ENCODE peak calls at places on chromosomes 16 and 17, in six cellular contexts. F, G, Q, Z, P and W are unnamed samples.

GRCh38 chr17:68431661-68432071 is 25.6 kb downstream of the WIPI1 start:
- DNase-seq in F (peak; percentile 52), G (no peak), Q (no peak), Z (no peak), P (peak; percentile 57), W (no peak)

GRCh38 chr17:75418523-75419050 is 13.1 kb upstream of the GRB2 start:
- DNase-seq in F (no peak), G (no peak), Q (no peak), Z (no peak), P (no peak), W (no peak)

GRCh38 chr17:8941980-8942617 is 23.4 kb downstream of the PIK3R5 start:
- DNase-seq in F (no peak), G (no peak), Q (no peak), Z (no peak), P (no peak), W (no peak)

GRCh38 chr16:53549970-53550406 is 47.0 kb upstream of the AKTIP start:
- DNase-seq in F (peak; percentile 93), G (peak; percentile 70), Q (peak; percentile 74), Z (peak; percentile 93), P (peak; percentile 78), W (peak; percentile 28)

GRCh38 chr17:75011788-75012319 is 616 bp upstream of the MRPL58 start:
- DNase-seq in F (peak; percentile 88), G (no peak), Q (peak; percentile 95), Z (peak; percentile 63), P (peak; percentile 52), W (no peak)

GRCh38 chr16:57771141-57771785 is 31.0 kb downstream of the KIFC3 start:
- DNase-seq in F (no peak), G (no peak), Q (no peak), Z (no peak), P (no peak), W (no peak)

GRCh38 chr16:62033065-62033464 is 3.2 kb downstream of the CDH8 start:
- DNase-seq in F (no peak), G (no peak), Q (no peak), Z (no peak), P (no peak), W (no peak)

GRCh38 chr16:68370221-68370920 is 59.6 kb downstream of the PRMT7 start:
- DNase-seq in F (no peak), G (no peak), Q (no peak), Z (no peak), P (no peak), W (no peak)

GRCh38 chr16:10180771-10181163 is 1.5 kb downstream of the GRIN2A start:
- DNase-seq in F (peak; percentile 4), G (no peak), Q (no peak), Z (peak; percentile 35), P (peak; percentile 90), W (no peak)

GRCh38 chr17:27268394-27269085 is 25.4 kb upstream of the WSB1 start:
- DNase-seq in F (no peak), G (no peak), Q (no peak), Z (no peak), P (no peak), W (no peak)

GRCh38 chr17:73359987-73360410 is 48.2 kb upstream of the CDC42EP4 start:
- DNase-seq in F (no peak), G (no peak), Q (no peak), Z (no peak), P (peak; percentile 93), W (no peak)

GRCh38 chr17:44575408-44575807 is 18.1 kb downstream of the FZD2 start:
- DNase-seq in F (no peak), G (no peak), Q (no peak), Z (no peak), P (no peak), W (no peak)

GRCh38 chr17:68378202-68379149 is 78.8 kb downstream of the WIPI1 start:
- DNase-seq in F (peak; percentile 96), G (peak; percentile 78), Q (peak; percentile 98), Z (peak; percentile 95), P (peak; percentile 66), W (peak; percentile 81)

GRCh38 chr16:24853830-24854229 is 8.1 kb downstream of the SLC5A11 start:
- DNase-seq in F (peak; percentile 73), G (no peak), Q (peak; percentile 70), Z (peak; percentile 53), P (peak; percentile 52), W (no peak)

GRCh38 chr17:65433592-65433991 is 127.9 kb downstream of the AXIN2 start:
- DNase-seq in F (peak; percentile 92), G (no peak), Q (no peak), Z (no peak), P (no peak), W (no peak)

GRCh38 chr16:75319513-75320401 is 68.3 kb upstream of the BCAR1 start:
- DNase-seq in F (peak; percentile 93), G (peak; percentile 63), Q (no peak), Z (peak; percentile 81), P (no peak), W (no peak)

GRCh38 chr16:77877712-77878111 is 89.3 kb downstream of the VAT1L start:
- DNase-seq in F (peak; percentile 65), G (peak; percentile 77), Q (no peak), Z (no peak), P (no peak), W (no peak)

GRCh38 chr17:47225436-47225858 is 16.3 kb downstream of the MYL4 start:
- DNase-seq in F (peak; percentile 93), G (peak; percentile 68), Q (peak; percentile 92), Z (peak; percentile 79), P (no peak), W (no peak)

GRCh38 chr17:72116692-72117469 is 3.9 kb upstream of the SOX9 start:
- DNase-seq in F (peak; percentile 47), G (no peak), Q (no peak), Z (peak; percentile 43), P (peak; percentile 53), W (no peak)

GRCh38 chr16:19463468-19464315 is 46.0 kb downstream of the TMC5 start:
- DNase-seq in F (no peak), G (no peak), Q (no peak), Z (no peak), P (no peak), W (no peak)

GRCh38 chr16:50992366-50993032 is 158.6 kb downstream of the SALL1 start:
- DNase-seq in F (no peak), G (no peak), Q (no peak), Z (no peak), P (no peak), W (no peak)

GRCh38 chr17:45307290-45308015 is 9.4 kb downstream of the MAP3K14 start:
- DNase-seq in F (peak; percentile 95), G (peak; percentile 53), Q (no peak), Z (peak; percentile 94), P (no peak), W (peak; percentile 79)

GRCh38 chr16:66842765-66843164 is 1.4 kb upstream of the CA7 start:
- DNase-seq in F (no peak), G (no peak), Q (no peak), Z (no peak), P (no peak), W (no peak)

GRCh38 chr17:49994085-49995054 is 654 bp downstream of the DLX3 start:
- DNase-seq in F (no peak), G (no peak), Q (no peak), Z (peak; percentile 23), P (peak; percentile 73), W (no peak)

GRCh38 chr17:74740641-74741387 is 3.8 kb downstream of the RAB37 start:
- DNase-seq in F (no peak), G (no peak), Q (no peak), Z (no peak), P (peak; percentile 18), W (no peak)

GRCh38 chr17:77923776-77924513 is 34.6 kb upstream of the TNRC6C start:
- DNase-seq in F (no peak), G (no peak), Q (no peak), Z (no peak), P (no peak), W (no peak)
- H3K4me3 ChIP-seq in F (no peak overlapping the region), G (no peak overlapping the region), Q (no peak overlapping the region), Z (no peak overlapping the region), P (no peak overlapping the region), W (no peak overlapping the region)

GRCh38 chr16:23836404-23837291 is 865 bp downstream of the PRKCB start:
- DNase-seq in F (no peak), G (no peak), Q (peak; percentile 65), Z (no peak), P (peak; percentile 82), W (no peak)
- H3K4me3 ChIP-seq in F (peak overlapping the region; percentile 45), G (no peak overlapping the region), Q (peak overlapping the region; percentile 76), Z (no peak overlapping the region), P (peak overlapping the region; percentile 59), W (peak overlapping the region; percentile 84)

GRCh38 chr17:66834919-66835454 is at the start of gene CACNG5:
- DNase-seq in F (no peak), G (no peak), Q (peak; percentile 55), Z (no peak), P (peak; percentile 99), W (no peak)
- H3K4me3 ChIP-seq in F (peak within 1 kb of the TSS; percentile 12), G (no peak within 1 kb of the TSS), Q (no peak within 1 kb of the TSS), Z (no peak within 1 kb of the TSS), P (peak within 1 kb of the TSS; percentile 55), W (no peak within 1 kb of the TSS)

GRCh38 chr17:79180358-79181005 is 105.9 kb downstream of the ENGASE start:
- DNase-seq in F (no peak), G (no peak), Q (no peak), Z (no peak), P (peak; percentile 78), W (no peak)

GRCh38 chr17:79182176-79183160 is 107.8 kb downstream of the ENGASE start:
- DNase-seq in F (no peak), G (no peak), Q (no peak), Z (no peak), P (peak; percentile 91), W (no peak)

GRCh38 chr17:79185671-79186070 is 111.0 kb downstream of the ENGASE start:
- DNase-seq in F (no peak), G (no peak), Q (no peak), Z (no peak), P (no peak), W (no peak)

GRCh38 chr17:79186406-79186805 is 111.8 kb downstream of the ENGASE start:
- DNase-seq in F (no peak), G (no peak), Q (no peak), Z (no peak), P (no peak), W (no peak)

GRCh38 chr17:79183221-79184158 is 108.9 kb downstream of the ENGASE start:
- DNase-seq in F (peak; percentile 25), G (no peak), Q (no peak), Z (peak; percentile 9), P (peak; percentile 98), W (peak; percentile 8)
- H3K4me3 ChIP-seq in F (peak overlapping the region; percentile 64), G (no peak overlapping the region), Q (peak overlapping the region; percentile 43), Z (peak overlapping the region; percentile 23), P (peak overlapping the region; percentile 80), W (no peak overlapping the region)

GRCh38 chr17:28857848-28858360 is 3.1 kb downstream of the ERAL1 start:
- DNase-seq in F (no peak), G (no peak), Q (no peak), Z (no peak), P (no peak), W (no peak)

GRCh38 chr17:28849281-28849680 is 5.5 kb upstream of the ERAL1 start:
- DNase-seq in F (no peak), G (no peak), Q (no peak), Z (no peak), P (peak; percentile 69), W (peak; percentile 23)

GRCh38 chr17:28854457-28855382 is at the start of gene ERAL1:
- DNase-seq in F (peak; percentile 90), G (peak; percentile 75), Q (peak; percentile 93), Z (peak; percentile 98), P (peak; percentile 93), W (peak; percentile 89)

GRCh38 chr17:28853295-28853694 is 1.5 kb upstream of the ERAL1 start:
- DNase-seq in F (no peak), G (no peak), Q (no peak), Z (no peak), P (no peak), W (no peak)
- H3K4me3 ChIP-seq in F (no peak overlapping the region), G (no peak overlapping the region), Q (no peak overlapping the region), Z (no peak overlapping the region), P (no peak overlapping the region), W (no peak overlapping the region)